ENCODE peak calls at places on chromosomes 16 and 17, in nine cellular contexts. S is NB4, T is fibroblast of pulmonary artery, I is lower leg skin, R is epithelial cell of esophagus, C is hepatocyte, X is ovary, B is AG09309, W is sigmoid colon. O is an unnamed sample.

GRCh38 chr17:78365561-78366108 is 5.8 kb upstream of the SOCS3 start:
- DNase-seq in W (no peak), C (peak), X (peak), R (no peak), I (no peak), B (no peak), S (no peak), T (no peak), O (no peak)

GRCh38 chr17:73308017-73308823 is 3.6 kb downstream of the CDC42EP4 start:
- DNase-seq in I (peak), C (peak), X (peak), W (peak), T (peak), S (peak), B (no peak), R (peak), O (no peak)

GRCh38 chr17:18197535-18198194 is 14.0 kb downstream of the ALKBH5 start:
- DNase-seq in I (no peak), C (no peak), S (no peak), R (no peak), T (no peak), X (no peak), W (no peak), B (no peak), O (no peak)

GRCh38 chr17:68782829-68783228 is 172.4 kb downstream of the ABCA8 start:
- DNase-seq in T (no peak), X (no peak), S (no peak), B (peak), I (peak), R (no peak), C (no peak), W (no peak), O (no peak)

GRCh38 chr17:71472809-71473789 is 647.7 kb upstream of the SOX9 start:
- DNase-seq in W (no peak), S (peak), C (peak), R (peak), X (no peak), T (peak), B (peak), I (no peak), O (no peak)

GRCh38 chr17:82031303-82031884 is at the start of gene RAC3:
- DNase-seq in R (peak), W (no peak), S (peak), T (peak), X (no peak), I (no peak), C (peak), B (no peak), O (no peak)

GRCh38 chr17:41629316-41629715 is 4.9 kb upstream of the KRT17 start:
- DNase-seq in B (no peak), W (no peak), R (no peak), T (no peak), X (no peak), C (no peak), I (no peak), S (no peak), O (no peak)

GRCh38 chr16:1152651-1153259 is at the start of gene CACNA1H:
- DNase-seq in X (peak), C (peak), R (no peak), S (no peak), B (no peak), T (no peak), I (no peak), W (no peak), O (no peak)

GRCh38 chr16:13313351-13313750 is 412.0 kb downstream of the SHISA9 start:
- DNase-seq in R (no peak), B (no peak), T (no peak), I (no peak), S (no peak), C (no peak), X (no peak), W (no peak), O (no peak)

GRCh38 chr17:3678821-3679175 is 10.2 kb downstream of the EMC6 start:
- DNase-seq in C (no peak), S (no peak), T (no peak), W (no peak), I (no peak), R (no peak), B (no peak), X (no peak), O (no peak)

GRCh38 chr16:11201498-11202259 is 54.3 kb downstream of the SOCS1 start:
- DNase-seq in S (peak), W (no peak), B (peak), C (peak), I (no peak), R (peak), X (no peak), T (peak), O (peak)

GRCh38 chr17:75110307-75110937 is 653 bp downstream of the ARMC7 start:
- DNase-seq in R (peak), C (no peak), T (no peak), W (no peak), X (no peak), B (no peak), I (no peak), S (no peak), O (no peak)

GRCh38 chr17:34487616-34488015 is 91.8 kb upstream of the TMEM132E start:
- DNase-seq in W (no peak), B (no peak), S (no peak), R (no peak), I (peak), T (no peak), C (no peak), X (no peak), O (no peak)

GRCh38 chr16:49491736-49492089 is 118.1 kb downstream of the C16orf78 start:
- DNase-seq in S (no peak), I (peak), W (peak), R (no peak), C (no peak), T (no peak), B (no peak), X (peak), O (peak)

GRCh38 chr16:51888021-51888420 is 658.9 kb downstream of the TOX3 start:
- DNase-seq in T (no peak), B (no peak), I (no peak), X (no peak), S (no peak), W (no peak), C (no peak), R (peak), O (no peak)

GRCh38 chr17:61551255-61551742 is 39.7 kb downstream of the NACA2 start:
- DNase-seq in T (peak), I (no peak), W (no peak), R (peak), S (peak), B (no peak), X (no peak), C (peak), O (no peak)

GRCh38 chr16:80993293-80993691 is 13.4 kb downstream of the CMC2 start:
- DNase-seq in I (no peak), T (peak), C (peak), R (peak), B (peak), S (no peak), W (no peak), X (no peak), O (no peak)

GRCh38 chr17:58968662-58969061 is 138.0 kb downstream of the TRIM37 start:
- DNase-seq in B (no peak), R (no peak), S (no peak), T (no peak), I (no peak), X (no peak), C (no peak), W (no peak), O (no peak)

GRCh38 chr17:48053758-48054237 is 5.6 kb downstream of the NFE2L1 start:
- DNase-seq in T (no peak), R (no peak), B (no peak), S (no peak), X (no peak), W (no peak), I (no peak), C (no peak), O (no peak)

GRCh38 chr17:48054238-48055185 is 6.4 kb downstream of the NFE2L1 start:
- DNase-seq in I (peak), S (no peak), R (peak), X (peak), C (peak), T (peak), W (peak), B (no peak), O (no peak)

GRCh38 chr17:48051278-48051677 is 3.1 kb downstream of the NFE2L1 start:
- DNase-seq in W (peak), X (peak), C (no peak), R (no peak), S (no peak), T (no peak), I (no peak), B (no peak), O (no peak)

GRCh38 chr17:48052956-48053757 is 5.0 kb downstream of the NFE2L1 start:
- DNase-seq in W (peak), R (no peak), S (no peak), X (peak), T (peak), B (no peak), I (peak), C (peak), O (no peak)

GRCh38 chr17:48051706-48052486 is 3.7 kb downstream of the NFE2L1 start:
- DNase-seq in I (no peak), R (peak), B (peak), T (peak), X (peak), S (peak), W (peak), C (peak), O (no peak)
- TF ChIP-seq CTCF in I (no peak), R (no peak), B (peak), T (peak), X (no peak), S (no peak), W (no peak), C (no peak), O (no peak)

DNA sequence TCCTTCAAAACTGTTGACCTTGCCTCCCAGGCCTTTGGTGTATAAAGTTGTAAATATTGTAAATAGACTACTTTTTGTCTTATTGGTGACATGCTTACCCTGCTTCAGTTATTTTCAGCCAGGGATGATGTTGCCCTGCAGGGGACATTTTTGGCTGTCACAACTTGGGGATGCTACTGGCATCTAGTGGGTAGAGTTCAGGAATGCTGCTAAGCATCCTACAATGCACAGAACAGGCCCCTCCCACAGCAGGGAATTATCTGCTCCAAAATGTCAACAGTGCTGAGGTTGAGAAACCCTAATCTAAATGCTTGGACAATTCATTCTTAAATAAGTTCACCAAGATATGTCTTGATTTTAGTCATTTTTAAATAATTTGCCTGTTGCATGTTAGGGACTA is 459.8 kb downstream of the PMP22 start:
- DNase-seq in T (peak), C (no peak), I (no peak), R (no peak), W (no peak), X (no peak), S (peak), B (no peak), O (no peak)
- TF ChIP-seq CTCF in T (no peak), C (no peak), I (no peak), R (peak), W (no peak), X (no peak), S (no peak), B (peak), O (no peak)

GRCh38 chr17:8728991-8729390 is 15.6 kb downstream of the CCDC42 start:
- DNase-seq in X (no peak), S (no peak), B (no peak), W (no peak), I (peak), R (no peak), T (no peak), C (no peak), O (no peak)

GRCh38 chr17:8729421-8729820 is 15.2 kb downstream of the CCDC42 start:
- DNase-seq in I (no peak), B (no peak), C (no peak), T (no peak), R (no peak), W (no peak), S (no peak), X (no peak), O (no peak)

GRCh38 chr17:8732406-8733065 is 12.1 kb downstream of the CCDC42 start:
- DNase-seq in C (no peak), X (no peak), R (no peak), S (no peak), T (no peak), W (no peak), I (no peak), B (no peak), O (no peak)

GRCh38 chr17:8728251-8728925 is 16.2 kb downstream of the CCDC42 start:
- DNase-seq in I (peak), W (no peak), X (no peak), B (no peak), T (no peak), R (no peak), S (no peak), C (no peak), O (no peak)

DNA sequence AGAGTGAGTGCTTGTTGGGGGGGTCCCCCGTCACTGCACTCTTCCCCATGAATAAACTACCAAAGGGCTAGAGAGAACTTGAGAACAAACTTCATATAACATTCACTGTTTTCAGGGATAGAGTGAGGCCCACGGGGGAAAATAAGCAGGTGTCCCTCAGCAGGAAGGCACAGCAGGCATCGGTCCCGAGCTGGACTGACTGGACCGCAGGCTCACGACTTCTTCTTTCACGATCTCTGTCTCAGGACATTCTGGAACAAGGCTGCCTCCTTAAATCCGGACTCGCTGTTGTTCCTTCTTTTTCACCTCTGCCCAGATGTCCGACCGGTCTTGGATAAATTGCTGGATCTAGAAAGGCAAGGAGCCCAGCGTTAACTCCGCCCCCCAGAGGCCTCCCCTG is 14.8 kb downstream of the CCDC42 start:
- DNase-seq in I (no peak), S (no peak), R (no peak), B (no peak), W (no peak), X (no peak), C (no peak), T (no peak), O (no peak)
- TF ChIP-seq CTCF in I (no peak), S (no peak), R (no peak), B (no peak), W (no peak), X (no peak), C (no peak), T (no peak), O (no peak)

DNA sequence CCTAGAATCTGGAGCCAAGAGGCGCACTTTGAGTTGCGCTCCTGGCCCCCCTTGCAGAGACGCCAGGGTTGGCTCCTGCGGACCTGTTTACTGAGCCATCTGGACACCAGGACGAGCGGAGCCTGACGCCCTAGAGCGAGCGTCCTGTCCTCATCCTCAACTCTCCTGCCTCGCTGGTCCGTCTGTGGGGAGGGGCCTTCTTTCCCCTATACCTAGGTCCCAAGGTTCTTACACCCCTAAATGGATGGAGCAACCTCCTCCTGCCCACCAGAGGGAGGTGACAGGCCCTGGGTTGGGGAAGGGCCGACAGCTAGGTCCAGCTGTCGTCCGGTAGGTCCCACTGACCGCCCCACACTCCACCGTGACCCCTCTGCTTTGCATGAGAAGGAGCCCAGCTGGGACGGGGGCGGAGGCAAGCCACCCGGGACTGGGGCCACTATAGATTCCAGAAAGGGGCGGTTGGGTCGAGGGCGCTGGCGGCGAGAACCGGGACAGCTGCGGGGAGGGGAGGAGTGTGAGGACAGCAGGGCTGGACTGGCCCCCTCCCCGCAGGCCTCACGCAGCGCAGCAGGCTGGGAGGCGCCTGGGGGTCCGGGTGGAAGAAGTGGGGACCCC is 3.0 kb upstream of the LHX1 start:
- DNase-seq in W (no peak), I (peak), S (no peak), C (no peak), T (no peak), X (no peak), R (no peak), B (no peak), O (no peak)
- TF ChIP-seq CTCF in W (no peak), I (no peak), S (no peak), C (no peak), T (no peak), X (no peak), R (no peak), B (no peak), O (no peak)

O was measured in CD14-positive monocyte.